ENCODE peak calls at places on chromosomes 13 and 19, in seven cellular contexts. D is A673, Q is MM.1S, P is HCT116, H is mammary epithelial cell, X is endothelial cell of umbilical vein, U is hepatocyte. F is an unnamed sample. For H3K27me3, the result is how much of the 10 kb centered on the place peaks cover.

GRCh38 chr13:60613080-60613479 is 216.1 kb downstream of the TDRD3 start:
- DNase-seq in D (no peak), X (no peak), H (no peak), U (no peak), P (no peak), Q (no peak), F (no peak)

GRCh38 chr19:46150606-46151005 is 2.6 kb downstream of the IGFL2 start:
- DNase-seq in X (no peak), Q (no peak), H (no peak), P (no peak), U (no peak), D (no peak), F (no peak)

GRCh38 chr13:99418663-99419140 is 82.6 kb upstream of the TM9SF2 start:
- DNase-seq in X (no peak), D (no peak), H (no peak), U (no peak), Q (no peak), P (no peak), F (no peak)

GRCh38 chr19:40588926-40589569 is 12.1 kb upstream of the LTBP4 start:
- DNase-seq in P (no peak), H (no peak), D (no peak), U (no peak), X (no peak), Q (no peak), F (no peak)

GRCh38 chr19:20928371-20928770 is 5.3 kb downstream of the ZNF85 start:
- DNase-seq in H (peak), X (no peak), P (no peak), Q (no peak), D (no peak), U (no peak), F (peak)

GRCh38 chr19:8988204-8988603 is 22.0 kb downstream of the MUC16 start:
- DNase-seq in D (peak), H (no peak), Q (no peak), P (peak), X (no peak), U (no peak), F (no peak)

GRCh38 chr19:11046608-11047354 is 42.5 kb upstream of the LDLR start:
- DNase-seq in Q (no peak), D (no peak), H (no peak), U (no peak), X (no peak), P (no peak), F (no peak)

GRCh38 chr13:50292082-50292481 is 276.8 kb downstream of the KCNRG start:
- DNase-seq in Q (peak), X (no peak), D (no peak), H (no peak), P (no peak), U (no peak), F (no peak)

GRCh38 chr13:33610471-33611015 is 207.4 kb upstream of the RFC3 start:
- DNase-seq in P (no peak), Q (no peak), H (no peak), X (no peak), U (no peak), D (peak), F (no peak)

GRCh38 chr19:1748115-1748702 is 5.1 kb upstream of the ONECUT3 start:
- DNase-seq in D (no peak), X (no peak), Q (no peak), P (no peak), H (no peak), U (peak), F (no peak)

GRCh38 chr19:1747285-1748114 is 5.8 kb upstream of the ONECUT3 start:
- DNase-seq in X (peak), U (peak), H (peak), D (no peak), Q (no peak), P (peak), F (peak)

GRCh38 chr19:1749373-1750342 is 3.6 kb upstream of the ONECUT3 start:
- DNase-seq in D (no peak), X (no peak), P (no peak), H (no peak), U (no peak), Q (no peak), F (no peak)

GRCh38 chr19:1750343-1751021 is 2.8 kb upstream of the ONECUT3 start:
- DNase-seq in P (no peak), X (no peak), H (no peak), D (no peak), U (no peak), Q (no peak), F (no peak)

DNA sequence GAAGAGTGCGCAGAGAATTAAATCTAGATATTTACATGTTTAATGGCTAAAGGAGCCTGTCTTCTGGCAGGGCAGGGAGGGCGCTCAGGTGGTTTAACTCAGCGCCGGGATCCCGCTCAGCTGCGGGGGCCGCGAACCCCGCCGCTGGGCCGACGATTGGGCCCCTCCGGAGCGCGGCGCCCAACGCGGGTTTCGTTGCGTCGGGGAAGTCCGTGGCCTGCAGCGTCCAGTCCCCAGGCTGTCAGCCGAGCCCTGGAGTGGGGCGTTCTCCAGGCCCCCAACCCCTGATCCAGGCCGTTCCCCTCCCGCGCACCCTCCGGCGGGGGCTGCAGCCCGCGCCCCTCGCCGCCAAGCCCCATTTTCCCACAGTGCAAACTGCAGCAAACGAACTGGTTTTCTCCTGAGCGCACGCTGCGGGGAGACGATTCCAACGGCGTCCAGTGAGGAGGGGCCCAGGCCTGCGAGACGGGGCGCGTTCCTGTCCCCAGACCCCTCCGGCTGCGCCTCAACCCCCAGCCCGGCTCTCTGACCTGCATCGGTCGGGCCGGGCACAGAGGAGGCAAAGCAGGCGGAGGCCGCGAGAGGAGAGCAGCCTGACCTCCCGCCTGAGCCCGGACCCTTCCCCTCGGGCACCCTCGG is 4.5 kb upstream of the ONECUT3 start:
- DNase-seq in H (no peak), D (no peak), U (no peak), X (no peak), P (no peak), Q (no peak), F (no peak)
- TF ChIP-seq EZH2 in H (no peak), D (peak), U (peak), X (peak), P (no peak), Q (no peak), F (no peak)

GRCh38 chr19:12985049-12985776 is 10.1 kb upstream of the NFIX start:
- DNase-seq in X (no peak), H (peak), D (no peak), P (peak), Q (peak), U (peak), F (peak)

GRCh38 chr19:12987190-12987589 is 8.1 kb upstream of the NFIX start:
- DNase-seq in H (no peak), D (no peak), P (no peak), X (no peak), U (no peak), Q (no peak), F (no peak)

GRCh38 chr19:12984683-12985048 is 10.6 kb upstream of the NFIX start:
- DNase-seq in H (no peak), U (no peak), D (no peak), P (no peak), Q (no peak), X (no peak), F (no peak)

GRCh38 chr19:12987781-12988180 is 7.5 kb upstream of the NFIX start:
- DNase-seq in P (no peak), U (no peak), Q (peak), D (no peak), X (no peak), H (no peak), F (no peak)

GRCh38 chr19:12986726-12987125 is 8.5 kb upstream of the NFIX start:
- DNase-seq in X (no peak), P (no peak), Q (no peak), H (no peak), U (no peak), D (no peak), F (no peak)
- H3K27me3 ChIP-seq in X (under half), P (under half), Q (under half), H (under half), U (under half), D (under half), F (under half)

GRCh38 chr19:53978975-53979801 is 12.2 kb upstream of the CACNG6 start:
- DNase-seq in X (no peak), Q (no peak), U (no peak), P (no peak), D (no peak), H (no peak), F (no peak)
- H3K4me3 ChIP-seq in X (peak), Q (no peak), U (no peak), P (peak), D (peak), H (no peak), F (peak)

DNA sequence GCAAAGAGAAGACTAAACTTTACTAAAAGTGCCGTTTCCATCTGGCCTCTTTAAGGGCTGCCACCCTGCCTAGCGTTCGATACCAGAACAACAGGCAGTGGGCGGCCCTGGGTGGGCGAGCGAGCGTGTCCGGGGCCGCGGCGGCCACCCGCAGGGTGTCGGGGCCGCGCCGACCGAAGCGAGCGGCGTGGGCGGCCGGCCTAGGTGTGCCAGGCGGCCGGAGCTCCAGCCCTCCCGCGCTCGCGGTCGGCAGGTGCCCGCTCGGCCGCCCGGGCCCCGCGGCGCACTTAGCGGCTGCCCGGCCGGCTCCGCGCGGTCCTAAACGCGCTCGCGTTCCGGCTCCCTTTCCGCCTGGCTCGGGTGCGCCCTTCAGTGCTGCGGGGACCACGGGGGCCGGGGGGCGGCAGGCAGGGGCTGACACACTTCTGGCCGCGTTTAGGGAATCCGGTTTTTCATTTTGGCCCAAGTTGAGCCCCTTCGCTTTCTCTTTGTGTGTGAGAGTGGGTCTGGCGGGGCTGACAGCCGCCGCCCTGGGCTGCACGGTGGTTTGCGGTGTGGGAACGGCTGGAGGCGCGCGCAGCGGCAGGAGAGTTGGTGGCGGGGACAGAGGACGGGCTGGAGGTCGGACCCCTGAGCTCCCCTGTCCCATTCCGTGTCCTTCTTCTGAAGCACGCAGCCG is 2.9 kb downstream of the FGF9 start:
- DNase-seq in P (no peak), X (peak), Q (peak), D (peak), H (peak), U (peak), F (peak)
- TF ChIP-seq EZH2 in P (no peak), X (peak), Q (no peak), D (no peak), H (no peak), U (no peak), F (no peak)

DNA sequence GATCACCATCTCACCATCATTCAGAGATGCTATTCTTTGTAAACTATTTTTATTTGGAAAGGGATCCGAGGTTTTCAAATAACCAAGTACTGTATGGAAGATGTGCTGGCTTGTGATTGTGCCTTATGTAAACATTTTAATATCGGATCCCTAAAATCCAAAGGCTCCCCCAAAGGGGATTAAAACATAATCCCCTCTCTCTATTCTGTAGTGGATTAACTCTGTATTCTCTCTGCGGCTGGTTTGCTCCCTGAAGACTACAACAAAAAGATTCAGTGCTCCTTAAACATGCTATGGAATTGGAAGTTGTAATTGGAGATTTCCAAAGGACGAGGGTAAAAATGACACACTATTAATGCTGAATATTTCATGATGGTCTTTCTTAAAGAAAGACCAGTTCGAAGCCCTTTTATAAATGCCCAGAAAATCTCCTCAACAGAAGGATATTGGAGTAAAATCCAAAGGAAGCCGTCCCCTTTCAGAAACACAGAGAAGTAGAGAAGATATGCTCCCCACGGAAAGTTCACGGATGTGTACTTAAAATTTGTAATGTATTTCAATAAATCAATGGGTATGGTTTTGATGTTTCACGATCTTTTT is 6.6 kb downstream of the MAB21L1 start:
- DNase-seq in X (no peak), H (no peak), D (no peak), Q (no peak), P (no peak), U (no peak), F (no peak)
- H3K27me3 ChIP-seq in X (under half), H (under half), D (under half), Q (under half), P (under half), U (half or more), F (under half)

F was measured in fibroblast of lung.